ENCODE peak calls at places on chromosomes 12 and 14, in eight cellular contexts. C is mesenchymal stem cell, V is colonic mucosa, O is right lobe of liver, R is right cardiac atrium, M is heart right ventricle, E is ascending aorta, K is lung. F is an unnamed sample.

GRCh38 chr12:109604902-109605536 is 31.4 kb downstream of the MVK start:
- DNase-seq in C (no peak), V (no peak), O (no peak), R (no peak), M (no peak), E (no peak), K (no peak), F (no peak)

GRCh38 chr14:33979613-33980276 is 28.9 kb upstream of the EGLN3 start:
- DNase-seq in C (no peak), V (no peak), O (no peak), R (no peak), M (no peak), E (no peak), K (no peak), F (no peak)

GRCh38 chr12:27511031-27511722 is 12.8 kb upstream of the PPFIBP1 start:
- DNase-seq in C (no peak), V (no peak), O (no peak), R (no peak), M (no peak), E (no peak), K (no peak), F (no peak)

GRCh38 chr12:16562413-16562812 is 43.5 kb downstream of the LMO3 start:
- DNase-seq in C (no peak), V (no peak), O (no peak), R (no peak), M (no peak), E (no peak), K (no peak), F (no peak)

GRCh38 chr12:107372229-107372658 is 278.9 kb upstream of the CRY1 start:
- DNase-seq in C (no peak), V (no peak), O (no peak), R (no peak), M (no peak), E (no peak), K (no peak), F (no peak)

GRCh38 chr14:23186913-23187654 is 3.6 kb upstream of the SLC7A8 start:
- DNase-seq in C (peak; percentile 71), V (no peak), O (no peak), R (no peak), M (peak; percentile 38), E (no peak), K (no peak), F (peak; percentile 69)

GRCh38 chr14:95291859-95292542 is 27.7 kb downstream of the CLMN start:
- DNase-seq in C (peak; percentile 43), V (peak; percentile 70), O (peak; percentile 62), R (peak; percentile 75), M (peak; percentile 88), E (no peak), K (no peak), F (peak; percentile 88)

GRCh38 chr12:23949212-23950010 is at the start of gene SOX5:
- DNase-seq in C (peak; percentile 88), V (no peak), O (peak; percentile 19), R (peak; percentile 54), M (peak; percentile 34), E (no peak), K (peak; percentile 39), F (peak; percentile 27)

GRCh38 chr12:89126712-89127111 is 225.6 kb downstream of the DUSP6 start:
- DNase-seq in C (no peak), V (no peak), O (no peak), R (no peak), M (no peak), E (no peak), K (no peak), F (no peak)

GRCh38 chr14:90406384-90406798 is 9.6 kb downstream of the CALM1 start:
- DNase-seq in C (no peak), V (no peak), O (no peak), R (no peak), M (no peak), E (no peak), K (no peak), F (no peak)

GRCh38 chr12:27821259-27821973 is 41.4 kb upstream of the MANSC4 start:
- DNase-seq in C (peak; percentile 77), V (peak; percentile 68), O (peak; percentile 17), R (no peak), M (peak; percentile 50), E (no peak), K (no peak), F (peak; percentile 44)

GRCh38 chr14:103871596-103872480 is 24.5 kb upstream of the PPP1R13B start:
- DNase-seq in C (no peak), V (peak; percentile 92), O (peak; percentile 85), R (peak; percentile 77), M (peak; percentile 76), E (no peak), K (peak; percentile 82), F (peak; percentile 90)

GRCh38 chr12:11810962-11811361 is 161.5 kb downstream of the ETV6 start:
- DNase-seq in C (no peak), V (no peak), O (no peak), R (no peak), M (no peak), E (no peak), K (no peak), F (no peak)

GRCh38 chr14:34212574-34212973 is 249.5 kb downstream of the SPTSSA start:
- DNase-seq in C (no peak), V (no peak), O (no peak), R (no peak), M (no peak), E (no peak), K (no peak), F (no peak)

GRCh38 chr14:96249016-96249415 is 7.0 kb upstream of the BDKRB1 start:
- DNase-seq in C (peak; percentile 93), V (no peak), O (no peak), R (no peak), M (no peak), E (no peak), K (no peak), F (peak; percentile 39)

GRCh38 chr14:23567186-23568020 is at the start of gene AP1G2:
- DNase-seq in C (peak; percentile 70), V (peak; percentile 96), O (peak; percentile 90), R (peak; percentile 86), M (peak; percentile 84), E (peak; percentile 42), K (peak; percentile 91), F (peak; percentile 90)

GRCh38 chr14:64974563-64974962 is 2.4 kb upstream of the RAB15 start:
- DNase-seq in C (no peak), V (no peak), O (no peak), R (no peak), M (no peak), E (no peak), K (no peak), F (no peak)

GRCh38 chr12:119363490-119363889 is 29.0 kb downstream of the CCDC60 start:
- DNase-seq in C (no peak), V (no peak), O (no peak), R (no peak), M (no peak), E (no peak), K (no peak), F (no peak)

GRCh38 chr12:91921555-91921954 is 224.1 kb downstream of the BTG1 start:
- DNase-seq in C (peak; percentile 31), V (no peak), O (no peak), R (no peak), M (no peak), E (no peak), K (no peak), F (no peak)

GRCh38 chr12:109720152-109720855 is 6.7 kb downstream of the FAM222A start:
- DNase-seq in C (no peak), V (no peak), O (no peak), R (peak; percentile 44), M (peak; percentile 48), E (no peak), K (no peak), F (peak; percentile 44)

GRCh38 chr14:22084393-22085281 is 411.0 kb upstream of the OR4E1 start:
- DNase-seq in C (peak; percentile 64), V (peak; percentile 30), O (no peak), R (no peak), M (peak; percentile 9), E (no peak), K (no peak), F (peak; percentile 15)

GRCh38 chr12:5561057-5561456 is 129.1 kb downstream of the NTF3 start:
- DNase-seq in C (no peak), V (no peak), O (no peak), R (no peak), M (no peak), E (no peak), K (no peak), F (no peak)

GRCh38 chr14:80658733-80659132 is 282.8 kb downstream of the CEP128 start:
- DNase-seq in C (no peak), V (no peak), O (no peak), R (no peak), M (no peak), E (no peak), K (no peak), F (no peak)

GRCh38 chr14:57480044-57480443 is 13.6 kb downstream of the CCDC198 start:
- DNase-seq in C (peak; percentile 43), V (no peak), O (no peak), R (no peak), M (no peak), E (no peak), K (no peak), F (no peak)

GRCh38 chr14:57478050-57478449 is 15.6 kb downstream of the CCDC198 start:
- DNase-seq in C (no peak), V (no peak), O (no peak), R (no peak), M (no peak), E (no peak), K (no peak), F (no peak)

GRCh38 chr14:57479197-57479596 is 14.5 kb downstream of the CCDC198 start:
- DNase-seq in C (no peak), V (no peak), O (no peak), R (no peak), M (no peak), E (no peak), K (no peak), F (no peak)
- H3K27me3 ChIP-seq in C (no peaks in the 10 kb centered on the region), V (no peaks in the 10 kb centered on the region), O (no peaks in the 10 kb centered on the region), R (no peaks in the 10 kb centered on the region), M (peaks cover 9% of the 10 kb centered on the region), E (no peaks in the 10 kb centered on the region), K (no peaks in the 10 kb centered on the region), F (no peaks in the 10 kb centered on the region)

DNA sequence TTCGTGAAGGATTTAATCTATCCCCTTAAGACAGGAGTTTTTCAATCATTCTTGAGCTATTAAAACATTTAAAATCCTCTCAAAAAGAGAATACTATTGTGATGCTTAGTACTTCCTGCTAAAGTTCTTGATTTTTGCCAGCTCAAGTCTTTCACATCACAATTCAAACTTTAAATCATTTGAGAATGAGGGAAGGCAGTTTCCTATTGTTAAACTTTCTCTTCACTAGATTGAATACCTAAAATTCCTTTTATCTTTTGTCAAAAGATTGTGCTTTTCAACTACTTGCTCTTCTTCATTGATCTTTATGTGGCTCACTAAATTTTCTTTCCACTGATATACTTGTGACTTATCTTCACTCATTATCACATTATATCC is 44.1 kb downstream of the ABCD2 start:
- DNase-seq in C (no peak), V (no peak), O (no peak), R (no peak), M (no peak), E (no peak), K (no peak), F (no peak)
- H3K27ac ChIP-seq in C (no peak overlapping the region), V (no peak overlapping the region), O (no peak overlapping the region), R (no peak overlapping the region), M (no peak overlapping the region), E (no peak overlapping the region), K (no peak overlapping the region), F (no peak overlapping the region)

GRCh38 chr12:133107121-133107520 is 23.0 kb downstream of the ZNF891 start:
- DNase-seq in C (no peak), V (no peak), O (no peak), R (no peak), M (no peak), E (no peak), K (no peak), F (no peak)
- H3K9me3 ChIP-seq in C (peaks cover 99% of the 10 kb centered on the region), V (peaks cover 30% of the 10 kb centered on the region), O (peaks cover 3% of the 10 kb centered on the region), R (peaks cover 15% of the 10 kb centered on the region), M (peaks cover 100% of the 10 kb centered on the region), E (peaks cover 100% of the 10 kb centered on the region), K (peaks cover 70% of the 10 kb centered on the region), F (peaks cover 16% of the 10 kb centered on the region)

GRCh38 chr14:37870170-37870569 is 274.7 kb downstream of the TTC6 start:
- DNase-seq in C (no peak), V (no peak), O (no peak), R (no peak), M (no peak), E (no peak), K (no peak), F (no peak)
- H3K27me3 ChIP-seq in C (peaks cover 5% of the 10 kb centered on the region), V (no peaks in the 10 kb centered on the region), O (no peaks in the 10 kb centered on the region), R (no peaks in the 10 kb centered on the region), M (no peaks in the 10 kb centered on the region), E (no peaks in the 10 kb centered on the region), K (no peaks in the 10 kb centered on the region), F (no peaks in the 10 kb centered on the region)